ENCODE peak calls at places on chromosomes 3 and 15, in seven cellular contexts. H is uterus, Y is psoas muscle, T is thoracic aorta, E is GM06990, Q is fibroblast of lung, F is transverse colon. D is an unnamed sample.

GRCh38 chr15:101088788-101089578 is 162.9 kb downstream of the CHSY1 start:
- DNase-seq in E (peak; percentile 74), T (no peak), Q (peak; percentile 20), Y (peak; percentile 87), F (peak; percentile 80), H (peak; percentile 78), D (peak; percentile 87)

GRCh38 chr3:119810018-119810435 is 28.1 kb downstream of the NR1I2 start:
- DNase-seq in Y (no peak), Q (peak; percentile 39), E (peak; percentile 80), F (peak; percentile 15), H (no peak), T (no peak), D (peak; percentile 81)

GRCh38 chr15:58147151-58147550 is 9.0 kb downstream of the AQP9 start:
- DNase-seq in E (peak; percentile 1), T (no peak), F (no peak), Y (no peak), Q (no peak), H (no peak), D (no peak)

GRCh38 chr3:119497824-119498187 is 541 bp upstream of the TIMMDC1 start:
- DNase-seq in Q (peak; percentile 38), E (no peak), T (no peak), Y (peak; percentile 50), F (peak; percentile 45), H (no peak), D (no peak)

GRCh38 chr3:63192248-63192647 is 85.9 kb upstream of the SYNPR start:
- DNase-seq in F (no peak), Y (no peak), T (no peak), Q (no peak), H (no peak), E (no peak), D (no peak)

GRCh38 chr15:47289667-47290066 is 427.6 kb upstream of the SEMA6D start:
- DNase-seq in Y (no peak), E (no peak), T (no peak), H (no peak), F (no peak), Q (no peak), D (no peak)

GRCh38 chr3:196740476-196741400 is 1.1 kb downstream of the PAK2 start:
- DNase-seq in Y (no peak), F (no peak), E (no peak), Q (peak; percentile 54), T (no peak), H (peak; percentile 19), D (no peak)

GRCh38 chr3:45199837-45200648 is 26.0 kb downstream of the TMEM158 start:
- DNase-seq in F (peak; percentile 45), Q (peak; percentile 100), T (no peak), H (no peak), Y (no peak), E (no peak), D (no peak)

GRCh38 chr15:90838066-90838465 is 30.3 kb upstream of the FURIN start:
- DNase-seq in E (peak; percentile 54), H (no peak), T (no peak), Y (no peak), F (peak; percentile 33), Q (no peak), D (no peak)

GRCh38 chr3:43405888-43406636 is 119.7 kb downstream of the SNRK start:
- DNase-seq in Q (peak; percentile 83), E (no peak), H (no peak), Y (peak; percentile 82), T (no peak), F (no peak), D (no peak)

GRCh38 chr15:80619677-80620076 is 75.4 kb upstream of the ABHD17C start:
- DNase-seq in H (no peak), T (no peak), F (no peak), E (no peak), Q (no peak), Y (no peak), D (no peak)

GRCh38 chr3:69143605-69144004 is 21.2 kb upstream of the LMOD3 start:
- DNase-seq in Q (peak; percentile 11), Y (no peak), E (no peak), T (no peak), H (no peak), F (no peak), D (no peak)

GRCh38 chr15:33639968-33640367 is 328.3 kb upstream of the CHRM5 start:
- DNase-seq in F (no peak), Q (no peak), Y (no peak), E (no peak), H (no peak), T (no peak), D (no peak)

GRCh38 chr3:197168606-197169005 is 129.8 kb downstream of the DLG1 start:
- DNase-seq in Q (peak; percentile 31), E (no peak), T (no peak), F (no peak), Y (no peak), H (no peak), D (no peak)

GRCh38 chr15:97087337-97087736 is 756.8 kb downstream of the NR2F2 start:
- DNase-seq in Y (no peak), H (no peak), T (no peak), F (no peak), E (no peak), Q (peak; percentile 5), D (no peak)

GRCh38 chr3:99534951-99535704 is 103.3 kb upstream of the COL8A1 start:
- DNase-seq in T (no peak), Q (peak; percentile 82), E (no peak), F (no peak), H (no peak), Y (no peak), D (no peak)

GRCh38 chr3:15958692-15959433 is 161.1 kb upstream of the ANKRD28 start:
- DNase-seq in T (no peak), Q (peak; percentile 39), F (no peak), H (no peak), Y (no peak), E (no peak), D (no peak)

GRCh38 chr15:25092661-25093060 is 137.9 kb downstream of the SNRPN start:
- DNase-seq in F (no peak), H (no peak), E (no peak), T (no peak), Q (peak; percentile 70), Y (no peak), D (no peak)

GRCh38 chr3:10234526-10235230 is 13.6 kb upstream of the TATDN2 start:
- DNase-seq in H (no peak), Q (no peak), E (no peak), F (no peak), T (no peak), Y (no peak), D (no peak)

DNA sequence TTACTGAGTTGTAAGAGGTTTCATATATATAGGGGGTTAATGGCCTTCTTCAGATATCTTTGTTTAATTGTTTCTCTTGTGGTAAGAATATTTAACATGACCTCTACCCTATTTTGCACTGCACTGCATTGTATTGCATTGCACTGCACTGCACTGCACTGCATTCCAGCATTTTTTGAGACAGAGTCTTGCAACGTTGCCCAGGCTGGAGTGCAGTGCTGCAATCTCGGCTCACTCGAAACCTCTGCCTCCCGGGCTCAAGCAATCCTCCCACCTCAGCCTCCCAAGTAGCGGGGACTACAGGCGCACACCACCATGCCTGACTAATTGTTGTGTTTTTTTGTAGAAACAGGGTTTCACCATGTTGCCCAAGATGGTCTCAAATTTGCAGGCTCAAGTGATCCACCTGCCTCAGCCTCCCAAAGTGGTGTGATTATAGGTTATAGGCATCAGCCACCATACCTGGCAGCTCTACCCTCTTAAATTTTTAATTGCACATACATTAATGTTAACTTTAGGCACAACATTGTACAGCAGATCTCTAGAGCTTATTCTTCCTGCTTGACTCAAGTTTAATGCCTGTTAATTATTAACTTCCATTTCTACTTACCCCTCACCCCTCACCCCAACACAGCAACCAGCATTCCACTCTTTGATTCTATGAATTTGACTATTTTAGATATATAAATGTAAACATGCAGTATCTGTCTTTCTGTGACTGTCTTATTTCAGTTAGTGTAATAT is 38.4 kb downstream of the NEDD4 start:
- DNase-seq in E (no peak), F (no peak), Y (no peak), Q (no peak), T (no peak), H (no peak), D (no peak)
- H3K36me3 ChIP-seq in E (no peaks in the 10 kb centered on the region), F (no peaks in the 10 kb centered on the region), Y (no peaks in the 10 kb centered on the region), Q (no peaks in the 10 kb centered on the region), T (no peaks in the 10 kb centered on the region), H (no peaks in the 10 kb centered on the region), D (no peaks in the 10 kb centered on the region)

DNA sequence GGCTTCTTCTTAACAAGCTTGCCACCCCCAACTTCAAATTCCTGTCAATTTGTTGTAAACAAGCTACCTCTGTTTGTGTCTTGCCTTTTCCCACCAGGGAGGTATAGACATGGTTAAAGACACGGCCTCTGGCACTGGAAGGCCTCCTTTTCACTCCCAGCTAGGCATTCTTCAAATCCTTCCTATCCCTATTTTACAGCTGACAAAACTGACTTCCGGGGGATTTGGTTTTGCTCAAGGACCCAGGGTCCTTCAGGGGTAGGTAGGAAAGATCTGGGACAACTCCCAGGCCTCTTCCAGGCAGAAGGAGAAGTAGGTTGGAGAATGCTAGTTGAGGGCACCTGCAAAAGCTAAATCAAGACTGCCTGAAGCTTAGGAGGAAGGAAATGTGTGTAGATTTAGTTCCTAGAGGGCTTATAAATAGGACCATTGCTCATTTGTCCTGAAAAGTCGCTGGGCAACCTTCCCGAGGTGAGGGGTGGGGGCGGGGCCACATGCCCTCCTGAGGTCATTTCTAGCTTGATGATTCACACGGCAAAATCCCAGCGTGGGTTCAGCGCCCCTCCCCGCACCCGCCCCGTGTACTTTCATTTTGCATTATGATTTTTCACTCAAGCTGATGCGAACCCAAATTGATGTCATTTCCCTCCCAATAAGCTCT is 365.5 kb downstream of the SHQ1 start:
- DNase-seq in F (peak; percentile 74), Y (peak; percentile 88), Q (peak; percentile 80), T (peak; percentile 57), H (peak; percentile 85), E (peak; percentile 82), D (peak; percentile 87)
- H3K4me3 ChIP-seq in F (peak overlapping the region; percentile 32), Y (peak overlapping the region; percentile 54), Q (peak overlapping the region; percentile 13), T (peak overlapping the region; percentile 68), H (peak overlapping the region; percentile 19), E (peak overlapping the region; percentile 9), D (peak overlapping the region; percentile 35)

DNA sequence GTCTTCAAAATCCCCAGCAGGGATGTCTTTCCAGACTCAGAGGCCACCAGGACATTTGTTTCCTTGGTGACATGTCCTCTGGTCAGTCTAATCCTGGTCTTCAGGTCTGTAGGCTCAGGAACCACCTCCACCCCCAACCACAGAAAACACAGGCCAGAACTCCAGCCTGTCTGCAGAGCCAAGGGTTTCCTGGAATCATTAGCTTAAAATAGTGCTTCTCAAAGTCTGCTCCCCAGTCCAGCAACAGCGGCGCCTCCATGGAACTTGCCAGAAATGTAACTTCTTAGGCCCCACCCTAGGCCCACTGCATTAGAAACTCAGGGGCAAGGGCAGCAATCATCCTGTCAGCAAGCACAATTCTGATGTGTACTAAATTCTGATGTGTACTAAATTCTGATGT is 19.9 kb downstream of the SLC28A1 start:
- DNase-seq in E (no peak), H (no peak), Q (peak; percentile 40), Y (no peak), T (no peak), F (no peak), D (no peak)
- H3K36me3 ChIP-seq in E (no peaks in the 10 kb centered on the region), H (no peaks in the 10 kb centered on the region), Q (no peaks in the 10 kb centered on the region), Y (no peaks in the 10 kb centered on the region), T (no peaks in the 10 kb centered on the region), F (no peaks in the 10 kb centered on the region), D (peaks cover 4% of the 10 kb centered on the region)

GRCh38 chr3:65883614-65884013 is 155.1 kb downstream of the MAGI1 start:
- DNase-seq in T (no peak), H (no peak), F (no peak), Q (peak; percentile 28), E (no peak), Y (no peak), D (no peak)
- H3K4me3 ChIP-seq in T (peak overlapping the region; percentile 28), H (no peak overlapping the region), F (peak overlapping the region; percentile 34), Q (no peak overlapping the region), E (no peak overlapping the region), Y (no peak overlapping the region), D (no peak overlapping the region)